ENCODE peak calls at places on chromosomes 1 and 21, in six cellular contexts. G, S, D, W, U and Q are unnamed samples.

GRCh38 chr1:161864577-161864976 is 98.5 kb downstream of the ATF6 start:
- DNase-seq in G (peak), S (no peak), D (peak), W (no peak), U (peak), Q (no peak)

GRCh38 chr1:42168798-42169197 is 4.3 kb upstream of the GUCA2A start:
- DNase-seq in G (no peak), S (no peak), D (no peak), W (no peak), U (no peak), Q (no peak)

GRCh38 chr1:244502630-244503029 is 41.6 kb downstream of the CATSPERE start:
- DNase-seq in G (no peak), S (no peak), D (no peak), W (no peak), U (no peak), Q (no peak)

GRCh38 chr1:203629509-203630082 is 3.0 kb downstream of the ATP2B4 start:
- DNase-seq in G (peak), S (no peak), D (peak), W (peak), U (peak), Q (no peak)

GRCh38 chr1:204254031-204254661 is 40.4 kb upstream of the GOLT1A start:
- DNase-seq in G (peak), S (no peak), D (no peak), W (peak), U (no peak), Q (no peak)

GRCh38 chr1:176786274-176786673 is 323.3 kb downstream of the PAPPA2 start:
- DNase-seq in G (no peak), S (no peak), D (no peak), W (no peak), U (no peak), Q (no peak)

GRCh38 chr1:45325816-45326506 is 734 bp upstream of the HPDL start:
- DNase-seq in G (no peak), S (no peak), D (no peak), W (no peak), U (no peak), Q (no peak)

GRCh38 chr1:6409733-6410132 is 10.0 kb downstream of the HES2 start:
- DNase-seq in G (no peak), S (no peak), D (no peak), W (no peak), U (no peak), Q (no peak)

GRCh38 chr1:210597555-210598134 is 268.9 kb downstream of the HHAT start:
- DNase-seq in G (peak), S (no peak), D (no peak), W (no peak), U (no peak), Q (peak)

GRCh38 chr1:108033486-108034081 is 68.6 kb upstream of the VAV3 start:
- DNase-seq in G (no peak), S (no peak), D (no peak), W (no peak), U (no peak), Q (no peak)

GRCh38 chr1:27296773-27297214 is 25.2 kb upstream of the TMEM222 start:
- DNase-seq in G (peak), S (peak), D (peak), W (peak), U (peak), Q (no peak)

GRCh38 chr1:182351790-182352364 is 39.7 kb downstream of the GLUL start:
- DNase-seq in G (peak), S (no peak), D (no peak), W (no peak), U (no peak), Q (no peak)

GRCh38 chr21:41766883-41767605 is at the start of gene RIPK4:
- DNase-seq in G (no peak), S (no peak), D (peak), W (no peak), U (peak), Q (peak)

GRCh38 chr1:6694126-6694713 is 7.4 kb downstream of the DNAJC11 start:
- DNase-seq in G (no peak), S (no peak), D (no peak), W (no peak), U (no peak), Q (no peak)

GRCh38 chr1:109253803-109254620 is 4.7 kb downstream of the CELSR2 start:
- DNase-seq in G (no peak), S (peak), D (no peak), W (peak), U (no peak), Q (no peak)

GRCh38 chr1:205266584-205267305 is 39.0 kb downstream of the TMCC2 start:
- DNase-seq in G (no peak), S (no peak), D (no peak), W (no peak), U (no peak), Q (no peak)

GRCh38 chr1:218299416-218299815 is 14.3 kb downstream of the RRP15 start:
- DNase-seq in G (peak), S (no peak), D (no peak), W (peak), U (no peak), Q (no peak)

GRCh38 chr21:44919913-44920693 is 596 bp downstream of the ITGB2 start:
- DNase-seq in G (no peak), S (no peak), D (no peak), W (no peak), U (no peak), Q (no peak)

GRCh38 chr1:61208172-61208571 is 125.8 kb downstream of the NFIA start:
- DNase-seq in G (no peak), S (no peak), D (no peak), W (no peak), U (no peak), Q (no peak)

GRCh38 chr1:56255516-56256181 is 323.7 kb downstream of the PLPP3 start:
- DNase-seq in G (peak), S (no peak), D (no peak), W (no peak), U (no peak), Q (no peak)

GRCh38 chr1:222711319-222712252 is 705 bp downstream of the AIDA start:
- DNase-seq in G (peak), S (peak), D (peak), W (peak), U (peak), Q (no peak)